ENCODE peak calls at places on chromosomes 1 and 21, in ten cellular contexts. D is CD8-positive, alpha-beta memory T cell; H is fibroblast of pulmonary artery; Z is HFFc6; X is ovary; S is CD8-positive, alpha-beta T cell; U is fibroblast of lung; N is hippocampal formation; A is stimulated activated CD4-positive, alpha-beta T cell treated with anti-CD3 and anti-CD28 coated beads, Interleukin-15, amount 100 ng/mL, for 1 hour; P is brain microvascular endothelial cell. G is an unnamed sample.

GRCh38 chr1:155598842-155599331 is 11.1 kb upstream of the MSTO1 start:
- DNase-seq in D (no peak), H (peak), Z (peak), X (no peak), S (no peak), U (peak), N (peak), A (no peak), P (peak), G (peak)

GRCh38 chr1:116329524-116330341 is 43.3 kb upstream of the ATP1A1 start:
- DNase-seq in D (no peak), H (peak), Z (no peak), X (no peak), S (no peak), U (no peak), N (peak), A (no peak), P (no peak), G (no peak)

GRCh38 chr1:205474571-205474970 is 18.7 kb upstream of the BLACAT1 start:
- DNase-seq in D (no peak), H (no peak), Z (no peak), X (no peak), S (no peak), U (no peak), N (no peak), A (no peak), P (no peak), G (no peak)

GRCh38 chr1:235407419-235407818 is 40.2 kb downstream of the TBCE start:
- DNase-seq in D (no peak), H (no peak), Z (no peak), X (no peak), S (no peak), U (no peak), N (no peak), A (no peak), P (no peak), G (no peak)

GRCh38 chr1:223136086-223136485 is 7.0 kb downstream of the TLR5 start:
- DNase-seq in D (no peak), H (no peak), Z (no peak), X (no peak), S (no peak), U (no peak), N (no peak), A (no peak), P (no peak), G (no peak)

GRCh38 chr1:71269823-71270222 is 189.0 kb upstream of the ZRANB2 start:
- DNase-seq in D (no peak), H (no peak), Z (no peak), X (no peak), S (no peak), U (no peak), N (no peak), A (no peak), P (no peak), G (peak)

GRCh38 chr1:75412616-75413015 is 198.3 kb downstream of the SLC44A5 start:
- DNase-seq in D (no peak), H (peak), Z (no peak), X (no peak), S (no peak), U (no peak), N (no peak), A (no peak), P (no peak), G (peak)

GRCh38 chr1:180309338-180309737 is 79.3 kb downstream of the LHX4 start:
- DNase-seq in D (no peak), H (peak), Z (peak), X (no peak), S (no peak), U (peak), N (no peak), A (no peak), P (peak), G (peak)

GRCh38 chr1:246558041-246558440 is 8.0 kb downstream of the TFB2M start:
- DNase-seq in D (no peak), H (no peak), Z (no peak), X (no peak), S (no peak), U (no peak), N (no peak), A (no peak), P (no peak), G (no peak)

GRCh38 chr21:35203093-35204021 is 154.3 kb upstream of the RUNX1 start:
- DNase-seq in D (no peak), H (peak), Z (peak), X (no peak), S (no peak), U (peak), N (no peak), A (no peak), P (peak), G (peak)

GRCh38 chr21:38384675-38385074 is 113.6 kb downstream of the ERG start:
- DNase-seq in D (no peak), H (no peak), Z (no peak), X (no peak), S (no peak), U (no peak), N (no peak), A (no peak), P (no peak), G (no peak)

GRCh38 chr1:3683197-3683596 is 30.9 kb downstream of the TP73 start:
- DNase-seq in D (no peak), H (no peak), Z (no peak), X (no peak), S (no peak), U (no peak), N (no peak), A (no peak), P (no peak), G (no peak)

GRCh38 chr1:224262373-224263054 is 67.5 kb downstream of the NVL start:
- DNase-seq in D (no peak), H (peak), Z (no peak), X (no peak), S (no peak), U (no peak), N (no peak), A (no peak), P (peak), G (no peak)

GRCh38 chr1:219113261-219113660 is 60.4 kb upstream of the LYPLAL1 start:
- DNase-seq in D (no peak), H (peak), Z (no peak), X (no peak), S (no peak), U (peak), N (no peak), A (no peak), P (no peak), G (no peak)

GRCh38 chr1:236002025-236002390 is 62.9 kb downstream of the NID1 start:
- DNase-seq in D (no peak), H (no peak), Z (no peak), X (no peak), S (no peak), U (no peak), N (no peak), A (no peak), P (no peak), G (no peak)

GRCh38 chr21:34072145-34073031 is 990 bp upstream of the MRPS6 start:
- DNase-seq in D (no peak), H (no peak), Z (no peak), X (peak), S (peak), U (no peak), N (no peak), A (no peak), P (no peak), G (no peak)

GRCh38 chr1:55503663-55504305 is 288.6 kb upstream of the USP24 start:
- DNase-seq in D (no peak), H (peak), Z (peak), X (no peak), S (no peak), U (peak), N (no peak), A (no peak), P (no peak), G (no peak)

GRCh38 chr1:98048234-98048633 is 127.4 kb upstream of the DPYD start:
- DNase-seq in D (peak), H (peak), Z (peak), X (peak), S (peak), U (peak), N (peak), A (peak), P (peak), G (peak)

GRCh38 chr1:217135569-217135915 is 412.3 kb upstream of the ESRRG start:
- DNase-seq in D (no peak), H (no peak), Z (no peak), X (no peak), S (no peak), U (peak), N (no peak), A (no peak), P (no peak), G (no peak)

GRCh38 chr1:70317087-70317486 is 37.4 kb downstream of the ANKRD13C start:
- DNase-seq in D (no peak), H (no peak), Z (no peak), X (no peak), S (no peak), U (no peak), N (no peak), A (no peak), P (no peak), G (no peak)

GRCh38 chr1:22969224-22969829 is 3.3 kb downstream of the LACTBL1 start:
- DNase-seq in D (no peak), H (peak), Z (peak), X (no peak), S (no peak), U (peak), N (no peak), A (no peak), P (peak), G (peak)

GRCh38 chr1:3072178-3072947 is 3.4 kb downstream of the PRDM16 start:
- DNase-seq in D (no peak), H (no peak), Z (no peak), X (no peak), S (no peak), U (no peak), N (no peak), A (no peak), P (no peak), G (no peak)

GRCh38 chr1:147721711-147722110 is 38.7 kb downstream of the GJA5 start:
- DNase-seq in D (no peak), H (peak), Z (no peak), X (no peak), S (no peak), U (no peak), N (no peak), A (no peak), P (no peak), G (no peak)

GRCh38 chr1:44217809-44218410 is 4.6 kb downstream of the DMAP1 start:
- DNase-seq in D (peak), H (peak), Z (peak), X (peak), S (peak), U (peak), N (peak), A (peak), P (peak), G (peak)

GRCh38 chr1:150507912-150508864 is at the start of gene ECM1:
- DNase-seq in D (no peak), H (peak), Z (peak), X (peak), S (no peak), U (peak), N (no peak), A (no peak), P (peak), G (peak)

GRCh38 chr1:115654663-115655306 is 13.0 kb downstream of the VANGL1 start:
- DNase-seq in D (no peak), H (peak), Z (no peak), X (peak), S (no peak), U (peak), N (no peak), A (no peak), P (no peak), G (no peak)

GRCh38 chr1:229736376-229736775 is 110.3 kb downstream of the URB2 start:
- DNase-seq in D (no peak), H (no peak), Z (no peak), X (no peak), S (no peak), U (no peak), N (no peak), A (no peak), P (no peak), G (no peak)

GRCh38 chr1:208917719-208918118 is 665.8 kb upstream of the CAMK1G start:
- DNase-seq in D (no peak), H (no peak), Z (no peak), X (no peak), S (no peak), U (no peak), N (no peak), A (no peak), P (no peak), G (no peak)

GRCh38 chr1:93483200-93483599 is 35.3 kb downstream of the FNBP1L start:
- DNase-seq in D (no peak), H (no peak), Z (no peak), X (no peak), S (no peak), U (no peak), N (no peak), A (no peak), P (no peak), G (no peak)

GRCh38 chr1:89780721-89781120 is 40.1 kb upstream of the LRRC8D start:
- DNase-seq in D (no peak), H (peak), Z (peak), X (no peak), S (no peak), U (peak), N (peak), A (no peak), P (peak), G (peak)